ENCODE peak calls at places on chromosomes 7 and 10, in nine cellular contexts. B is OCI-LY7, C is right atrium auricular region, R is Karpas-422, H is lung, I is colonic mucosa, T is GM23248, J is IMR-90, K is suprapubic skin. F is an unnamed sample.

GRCh38 chr10:28838908-28839307 is 161.6 kb downstream of the BAMBI start:
- DNase-seq in R (no peak), T (no peak), K (no peak), I (peak; percentile 55), C (no peak), J (peak; percentile 12), H (no peak), B (no peak), F (no peak)

GRCh38 chr7:54187886-54188518 is 354.2 kb upstream of the VSTM2A start:
- DNase-seq in K (no peak), B (no peak), R (no peak), H (no peak), C (no peak), T (no peak), I (no peak), J (no peak), F (no peak)

GRCh38 chr7:42605381-42605780 is 306.5 kb downstream of the C7orf25 start:
- DNase-seq in B (no peak), C (no peak), K (no peak), J (no peak), R (no peak), H (no peak), I (no peak), T (no peak), F (no peak)

GRCh38 chr10:66983482-66983818 is 57.6 kb downstream of the LRRTM3 start:
- DNase-seq in K (no peak), B (no peak), J (no peak), I (no peak), H (no peak), T (no peak), C (no peak), R (no peak), F (no peak)

GRCh38 chr7:427506-428103 is 92.0 kb downstream of the PDGFA start:
- DNase-seq in H (no peak), I (no peak), T (no peak), K (no peak), B (no peak), R (no peak), C (no peak), J (no peak), F (no peak)

GRCh38 chr10:118241229-118242137 is 100.6 kb downstream of the FAM204A start:
- DNase-seq in R (peak; percentile 82), T (peak; percentile 82), B (peak; percentile 60), I (peak; percentile 82), J (peak; percentile 77), K (peak; percentile 86), H (peak; percentile 80), C (peak; percentile 89), F (peak; percentile 95)

GRCh38 chr7:95549818-95550529 is 46.3 kb downstream of the PDK4 start:
- DNase-seq in J (peak; percentile 74), T (peak; percentile 86), R (no peak), K (peak; percentile 96), I (peak; percentile 81), H (peak; percentile 85), C (peak; percentile 98), B (no peak), F (peak; percentile 99)

GRCh38 chr10:19828278-19829049 is 12.2 kb downstream of the PLXDC2 start:
- DNase-seq in I (no peak), H (no peak), B (no peak), T (no peak), J (no peak), C (no peak), R (no peak), K (no peak), F (no peak)

GRCh38 chr10:80484243-80484642 is 30.1 kb downstream of the TSPAN14 start:
- DNase-seq in B (no peak), T (peak; percentile 35), C (no peak), R (no peak), I (no peak), K (no peak), J (no peak), H (no peak), F (no peak)

GRCh38 chr10:125113661-125114388 is 46.5 kb downstream of the CTBP2 start:
- DNase-seq in B (no peak), J (no peak), K (peak; percentile 38), R (no peak), C (no peak), I (no peak), T (peak; percentile 83), H (no peak), F (no peak)

GRCh38 chr7:3888096-3888495 is 587.0 kb downstream of the SDK1 start:
- DNase-seq in C (no peak), R (no peak), B (no peak), H (no peak), J (no peak), I (no peak), K (peak; percentile 84), T (no peak), F (peak; percentile 92)

GRCh38 chr7:641269-641671 is 85.2 kb upstream of the DNAAF5 start:
- DNase-seq in J (no peak), C (no peak), B (peak; percentile 15), K (no peak), I (no peak), H (no peak), R (no peak), T (no peak), F (no peak)

GRCh38 chr7:32395168-32395567 is 95.0 kb downstream of the LSM5 start:
- DNase-seq in B (no peak), J (no peak), R (no peak), C (no peak), I (no peak), T (no peak), H (peak; percentile 4), K (no peak), F (peak; percentile 60)

GRCh38 chr7:911791-912480 is 35.6 kb downstream of the GET4 start:
- DNase-seq in T (no peak), J (no peak), H (no peak), R (no peak), I (no peak), K (no peak), C (no peak), B (no peak), F (no peak)

GRCh38 chr10:69449841-69450240 is 1.4 kb upstream of the TSPAN15 start:
- DNase-seq in R (peak; percentile 86), C (peak; percentile 73), K (peak; percentile 68), J (peak; percentile 13), T (peak; percentile 50), H (peak; percentile 54), B (peak; percentile 66), I (peak; percentile 86), F (no peak)

GRCh38 chr10:61779950-61780659 is 117.4 kb downstream of the CABCOCO1 start:
- DNase-seq in J (peak; percentile 74), K (peak; percentile 67), I (peak; percentile 43), C (peak; percentile 62), H (peak; percentile 40), T (peak; percentile 91), B (no peak), R (no peak), F (no peak)

GRCh38 chr10:103554488-103555320 is 61.2 kb downstream of the NEURL1 start:
- DNase-seq in B (no peak), R (peak; percentile 51), T (peak; percentile 74), J (peak; percentile 80), I (peak; percentile 73), H (no peak), K (no peak), C (no peak), F (no peak)

GRCh38 chr10:72783290-72783689 is 91.3 kb downstream of the MCU start:
- DNase-seq in C (no peak), J (no peak), T (peak; percentile 12), B (no peak), K (no peak), I (no peak), R (no peak), H (no peak), F (no peak)

GRCh38 chr7:24406818-24407226 is 122.8 kb downstream of the NPY start:
- DNase-seq in H (no peak), R (no peak), K (no peak), T (no peak), J (no peak), B (no peak), I (no peak), C (no peak), F (no peak)

DNA sequence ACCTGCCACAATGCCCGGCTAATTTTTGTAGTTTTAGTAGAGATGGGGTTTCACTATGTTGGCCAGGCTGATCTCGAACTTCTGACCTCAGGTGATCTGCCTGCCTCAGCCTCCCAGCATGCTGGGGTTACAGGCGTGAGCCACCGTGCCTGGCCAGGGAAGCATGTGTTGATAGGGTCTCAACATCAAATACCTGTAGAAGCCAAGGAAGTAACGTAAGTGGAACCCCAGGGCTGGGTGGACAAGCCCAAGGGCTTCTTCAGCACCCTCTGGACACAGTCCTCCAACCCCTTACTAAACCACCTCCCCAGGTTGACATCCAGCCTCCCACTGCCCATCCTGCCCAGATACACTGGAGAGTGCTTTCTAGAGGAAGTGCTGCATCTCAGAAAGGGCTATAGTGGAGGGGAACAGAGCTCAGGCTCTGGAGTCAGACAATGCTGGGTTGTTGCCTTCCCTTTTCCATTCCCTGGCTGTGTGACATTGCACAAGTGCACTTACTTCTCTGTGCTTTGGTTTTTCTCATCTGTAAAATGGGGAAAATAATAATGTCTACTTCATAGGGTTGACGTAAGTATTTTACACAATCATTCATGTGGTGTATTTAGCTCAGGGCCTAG is 73.9 kb upstream of the KAT6B start:
- DNase-seq in K (no peak), C (no peak), H (no peak), I (no peak), B (no peak), T (no peak), R (no peak), J (no peak), F (no peak)
- H3K9me3 ChIP-seq in K (no peaks in the 10 kb centered on the region), C (no peaks in the 10 kb centered on the region), H (no peaks in the 10 kb centered on the region), I (no peaks in the 10 kb centered on the region), B (no peaks in the 10 kb centered on the region), T (no peaks in the 10 kb centered on the region), R (no peaks in the 10 kb centered on the region), J (no peaks in the 10 kb centered on the region), F (no peaks in the 10 kb centered on the region)

DNA sequence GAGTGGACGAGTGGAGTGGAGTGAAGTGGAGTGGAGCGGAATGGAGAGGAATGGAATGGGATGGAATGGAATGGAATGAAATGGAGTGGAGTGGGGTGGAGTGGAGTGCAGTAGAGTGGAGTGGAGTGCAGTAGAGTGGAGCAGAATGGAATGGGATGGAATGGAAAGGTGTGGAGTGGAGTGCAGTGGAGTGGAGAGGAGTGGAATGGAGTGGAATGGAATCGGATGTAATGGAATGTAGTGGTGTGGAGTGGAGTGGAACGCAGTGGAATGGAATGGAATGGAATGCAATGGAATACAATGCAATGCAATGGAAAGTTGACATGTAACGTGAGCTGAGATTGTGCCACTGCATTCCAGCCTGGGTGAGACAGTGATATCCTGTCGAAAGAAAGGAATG is 46.4 kb downstream of the ZNF716 start:
- DNase-seq in J (no peak), I (no peak), T (no peak), H (no peak), R (no peak), K (no peak), C (no peak), B (no peak), F (no peak)
- H3K9me3 ChIP-seq in J (peaks cover 25% of the 10 kb centered on the region), I (no peaks in the 10 kb centered on the region), T (no peaks in the 10 kb centered on the region), H (peaks cover 6% of the 10 kb centered on the region), R (peaks cover 44% of the 10 kb centered on the region), K (peaks cover 18% of the 10 kb centered on the region), C (peaks cover 40% of the 10 kb centered on the region), B (peaks cover 6% of the 10 kb centered on the region), F (peaks cover 28% of the 10 kb centered on the region)

GRCh38 chr10:131090761-131091661 is 220.5 kb downstream of the TCERG1L start:
- DNase-seq in H (no peak), B (no peak), I (no peak), R (peak; percentile 41), K (no peak), J (no peak), T (no peak), C (no peak), F (no peak)
- H3K9me3 ChIP-seq in H (no peaks in the 10 kb centered on the region), B (no peaks in the 10 kb centered on the region), I (no peaks in the 10 kb centered on the region), R (no peaks in the 10 kb centered on the region), K (no peaks in the 10 kb centered on the region), J (peaks cover 52% of the 10 kb centered on the region), T (no peaks in the 10 kb centered on the region), C (no peaks in the 10 kb centered on the region), F (no peaks in the 10 kb centered on the region)

GRCh38 chr7:64183126-64183742 is 23.8 kb upstream of the ZNF735 start:
- DNase-seq in C (no peak), T (peak; percentile 5), B (peak; percentile 10), H (no peak), R (no peak), J (no peak), K (no peak), I (no peak), F (no peak)
- H3K9me3 ChIP-seq in C (peaks cover 25% of the 10 kb centered on the region), T (no peaks in the 10 kb centered on the region), B (no peaks in the 10 kb centered on the region), H (no peaks in the 10 kb centered on the region), R (no peaks in the 10 kb centered on the region), J (peaks cover 24% of the 10 kb centered on the region), K (peaks cover 6% of the 10 kb centered on the region), I (no peaks in the 10 kb centered on the region), F (no peaks in the 10 kb centered on the region)